ENCODE peak calls at places on chromosomes 11 and 22, in nine cellular contexts. B is HCT116, S is RWPE1, L is neural crest cell, K is pons, C is T-cell, A is amniotic stem cell, P is HT1080, E is foreskin fibroblast. N is an unnamed sample.

GRCh38 chr22:50282361-50283144 is 12.4 kb upstream of the MAPK11 start:
- DNase-seq in A (no peak), P (peak; percentile 85), E (peak; percentile 75), B (peak; percentile 77), S (peak; percentile 87), L (no peak), K (no peak), C (no peak), N (peak; percentile 95)

GRCh38 chr11:28337701-28338100 is 229.5 kb downstream of the METTL15 start:
- DNase-seq in P (no peak), B (no peak), K (no peak), A (no peak), E (no peak), L (no peak), S (no peak), C (no peak), N (no peak)

GRCh38 chr11:59698506-59698905 is 15.1 kb downstream of the OR10V1 start:
- DNase-seq in B (no peak), K (no peak), E (peak; percentile 6), C (no peak), S (no peak), P (no peak), L (no peak), A (no peak), N (no peak)

GRCh38 chr22:43861529-43861928 is 784 bp downstream of the SULT4A1 start:
- DNase-seq in S (no peak), K (no peak), B (no peak), E (peak; percentile 34), A (no peak), C (no peak), L (no peak), P (no peak), N (peak; percentile 18)

GRCh38 chr11:61062181-61062955 is 39.9 kb upstream of the CD5 start:
- DNase-seq in E (no peak), K (no peak), A (no peak), S (no peak), C (no peak), B (no peak), L (no peak), P (no peak), N (no peak)

GRCh38 chr11:12756101-12756500 is 81.9 kb downstream of the TEAD1 start:
- DNase-seq in A (no peak), L (no peak), B (no peak), C (no peak), K (no peak), E (no peak), S (no peak), P (no peak), N (no peak)

GRCh38 chr22:41621911-41622179 is 750 bp downstream of the XRCC6 start:
- DNase-seq in S (no peak), L (no peak), E (no peak), C (no peak), B (no peak), P (no peak), A (no peak), K (no peak), N (no peak)

GRCh38 chr11:94400839-94401772 is at the start of gene GPR83:
- DNase-seq in S (no peak), L (peak; percentile 37), P (no peak), E (peak; percentile 36), K (no peak), B (no peak), A (no peak), C (no peak), N (no peak)

GRCh38 chr11:4181780-4182721 is 87.5 kb downstream of the RRM1 start:
- DNase-seq in B (peak; percentile 57), P (peak; percentile 66), E (peak; percentile 80), L (peak; percentile 57), K (peak; percentile 22), A (peak; percentile 25), C (no peak), S (peak; percentile 50), N (peak; percentile 83)

GRCh38 chr11:111808834-111809233 is 42.6 kb upstream of the PPP2R1B start:
- DNase-seq in K (no peak), C (no peak), S (no peak), P (no peak), E (no peak), B (no peak), L (no peak), A (no peak), N (no peak)

GRCh38 chr11:129973068-129973467 is 29.6 kb downstream of the PRDM10 start:
- DNase-seq in A (no peak), K (no peak), L (no peak), C (no peak), S (no peak), B (no peak), E (no peak), P (no peak), N (no peak)

GRCh38 chr11:130671801-130672700 is 223.6 kb downstream of the ADAMTS15 start:
- DNase-seq in L (peak; percentile 16), C (no peak), B (no peak), E (peak; percentile 85), A (peak; percentile 84), S (no peak), P (peak; percentile 41), K (no peak), N (no peak)

GRCh38 chr11:18633256-18634139 is 644 bp downstream of the SPTY2D1 start:
- DNase-seq in K (no peak), S (no peak), C (no peak), P (no peak), B (no peak), A (no peak), E (peak; percentile 71), L (no peak), N (peak; percentile 2)

GRCh38 chr11:22510741-22511140 is 114.9 kb downstream of the FANCF start:
- DNase-seq in C (no peak), S (peak; percentile 80), A (peak; percentile 8), B (no peak), L (no peak), K (no peak), P (peak; percentile 52), E (peak; percentile 8), N (peak; percentile 4)

GRCh38 chr11:105054723-105055492 is 9.8 kb upstream of the CARD16 start:
- DNase-seq in E (no peak), C (no peak), A (no peak), L (no peak), P (no peak), K (no peak), B (no peak), S (no peak), N (no peak)

GRCh38 chr22:44683237-44683636 is 18.8 kb upstream of the PRR5 start:
- DNase-seq in C (no peak), A (no peak), P (no peak), B (no peak), K (no peak), S (no peak), L (no peak), E (no peak), N (no peak)

GRCh38 chr11:103798029-103798428 is 238.4 kb upstream of the DDI1 start:
- DNase-seq in B (no peak), E (peak; percentile 70), L (no peak), S (no peak), P (peak; percentile 44), C (no peak), A (no peak), K (no peak), N (no peak)

GRCh38 chr11:128328955-128329551 is 258.3 kb downstream of the ETS1 start:
- DNase-seq in A (no peak), C (no peak), K (no peak), P (no peak), E (no peak), B (no peak), L (no peak), S (no peak), N (no peak)

GRCh38 chr11:47980907-47981621 is 705 bp downstream of the PTPRJ start:
- DNase-seq in K (no peak), P (peak; percentile 30), S (peak; percentile 43), E (peak; percentile 79), A (no peak), L (peak; percentile 63), C (no peak), B (no peak), N (peak; percentile 62)

GRCh38 chr11:132126973-132127900 is 756.8 kb downstream of the NTM start:
- DNase-seq in L (peak; percentile 19), C (no peak), K (peak; percentile 88), A (peak; percentile 87), E (peak; percentile 97), B (no peak), S (peak; percentile 49), P (peak; percentile 75), N (no peak)

GRCh38 chr22:25478573-25478972 is 85.9 kb upstream of the GRK3 start:
- DNase-seq in B (no peak), E (no peak), C (no peak), S (no peak), P (no peak), A (no peak), L (no peak), K (no peak), N (no peak)

GRCh38 chr11:120108154-120108784 is 29.6 kb downstream of the TRIM29 start:
- DNase-seq in L (peak; percentile 85), K (peak; percentile 75), A (no peak), S (peak; percentile 93), C (peak; percentile 45), B (no peak), E (peak; percentile 80), P (peak; percentile 39), N (peak; percentile 75)

GRCh38 chr11:23732026-23732425 is 764.8 kb upstream of the LUZP2 start:
- DNase-seq in L (no peak), A (no peak), P (peak; percentile 19), E (peak; percentile 4), S (no peak), B (no peak), C (no peak), K (no peak), N (no peak)

GRCh38 chr11:57885298-57886035 is 123.9 kb downstream of the CTNND1 start:
- DNase-seq in A (no peak), L (peak; percentile 2), P (peak; percentile 10), K (no peak), C (no peak), E (peak; percentile 6), B (no peak), S (peak; percentile 25), N (peak; percentile 13)

GRCh38 chr11:11578542-11578941 is 43.3 kb downstream of the GALNT18 start:
- DNase-seq in A (no peak), L (no peak), P (no peak), E (no peak), C (no peak), K (no peak), B (no peak), S (no peak), N (no peak)